ENCODE peak calls at places on chromosomes 2 and 18, in five cellular contexts. M is LHCN-M2, I is NCI-H524 treated with DMSO at 0.1 percent for 48 hours, Z is keratinocyte, L is foreskin melanocyte. B is an unnamed sample.

GRCh38 chr2:45242161-45242741 is 233.0 kb upstream of the SIX2 start:
- DNase-seq in I (peak; percentile 19), Z (no peak), L (no peak), M (peak; percentile 70), B (no peak)

GRCh38 chr2:121319941-121320340 is 34.9 kb upstream of the TFCP2L1 start:
- DNase-seq in M (no peak), Z (no peak), L (no peak), I (no peak), B (no peak)

GRCh38 chr2:191374366-191374765 is 129.2 kb downstream of the MYO1B start:
- DNase-seq in L (peak; percentile 42), Z (no peak), I (no peak), M (peak; percentile 45), B (no peak)

GRCh38 chr2:207166349-207167128 is 791 bp upstream of the KLF7 start:
- DNase-seq in Z (no peak), M (peak; percentile 82), L (peak; percentile 59), I (no peak), B (peak; percentile 92)

GRCh38 chr2:230864605-230865323 is at the start of gene ITM2C:
- DNase-seq in M (peak; percentile 39), I (no peak), Z (peak; percentile 11), L (no peak), B (peak; percentile 80)

GRCh38 chr2:20634430-20635095 is 16.3 kb downstream of the HS1BP3 start:
- DNase-seq in M (peak; percentile 69), L (no peak), Z (no peak), I (no peak), B (no peak)

GRCh38 chr18:3061581-3062416 is 48.9 kb upstream of the LPIN2 start:
- DNase-seq in I (no peak), L (no peak), Z (no peak), M (no peak), B (no peak)

GRCh38 chr2:149606251-149606811 is 18.8 kb upstream of the MMADHC start:
- DNase-seq in I (no peak), M (no peak), Z (no peak), L (no peak), B (no peak)

GRCh38 chr2:160301420-160301819 is 101.3 kb upstream of the ITGB6 start:
- DNase-seq in I (no peak), Z (no peak), M (no peak), L (no peak), B (no peak)

GRCh38 chr2:155169317-155169716 is 470.8 kb downstream of the KCNJ3 start:
- DNase-seq in L (no peak), M (no peak), I (no peak), Z (no peak), B (no peak)

GRCh38 chr18:74146756-74147155 is 878 bp downstream of the FBXO15 start:
- DNase-seq in M (no peak), Z (no peak), L (no peak), I (no peak), B (no peak)

GRCh38 chr2:73970850-73971471 is 13.7 kb upstream of the TET3 start:
- DNase-seq in M (peak; percentile 58), I (no peak), Z (no peak), L (no peak), B (no peak)

GRCh38 chr2:173571021-173571821 is 216.5 kb downstream of the CDCA7 start:
- DNase-seq in L (no peak), M (peak; percentile 60), I (peak; percentile 76), Z (no peak), B (peak; percentile 68)

GRCh38 chr2:60958800-60959199 is 58.7 kb upstream of the PEX13 start:
- DNase-seq in Z (peak; percentile 88), L (peak; percentile 12), M (peak; percentile 22), I (no peak), B (no peak)

GRCh38 chr2:241592126-241592845 is 33.7 kb downstream of the BOK start:
- DNase-seq in I (no peak), Z (no peak), L (no peak), M (no peak), B (no peak)

GRCh38 chr2:9473308-9473984 is 905 bp upstream of the IAH1 start:
- DNase-seq in M (no peak), L (no peak), Z (no peak), I (no peak), B (peak; percentile 31)

GRCh38 chr18:48688961-48689360 is 150.1 kb downstream of the CTIF start:
- DNase-seq in Z (no peak), L (no peak), M (no peak), I (no peak), B (no peak)

GRCh38 chr18:74928194-74928968 is 280.6 kb downstream of the PTGR3 start:
- DNase-seq in M (no peak), I (no peak), L (no peak), Z (no peak), B (no peak)